ENCODE peak calls at places on chromosomes 12 and 14, in five cellular contexts. One of them, this sample, is unnamed.

GRCh38 chr12:64566882-64567517 is 43.3 kb upstream of the RASSF3 start:
- DNase-seq in OCI-LY7: no peak
- DNase-seq in fibroblast of lung: no peak
- DNase-seq in H1: peak; percentile 48
- DNase-seq in K562: no peak
- DNase-seq in this sample: no peak

GRCh38 chr12:28017873-28018255 is 45.3 kb upstream of the PTHLH start:
- DNase-seq in OCI-LY7: no peak
- DNase-seq in fibroblast of lung: no peak
- DNase-seq in H1: no peak
- DNase-seq in K562: no peak
- DNase-seq in this sample: no peak

GRCh38 chr12:111304642-111305071 is 64.2 kb downstream of the PHETA1 start:
- DNase-seq in OCI-LY7: peak; percentile 57
- DNase-seq in fibroblast of lung: no peak
- DNase-seq in H1: peak; percentile 92
- DNase-seq in K562: peak; percentile 79
- DNase-seq in this sample: no peak

GRCh38 chr14:57755018-57755521 is 110.8 kb downstream of the SLC35F4 start:
- DNase-seq in OCI-LY7: no peak
- DNase-seq in fibroblast of lung: no peak
- DNase-seq in H1: no peak
- DNase-seq in K562: no peak
- DNase-seq in this sample: no peak

GRCh38 chr12:95203477-95203843 is 13.8 kb downstream of the FGD6 start:
- DNase-seq in OCI-LY7: no peak
- DNase-seq in fibroblast of lung: no peak
- DNase-seq in H1: no peak
- DNase-seq in K562: no peak
- DNase-seq in this sample: no peak

GRCh38 chr12:59149995-59150642 is 229.8 kb upstream of the LRIG3 start:
- DNase-seq in OCI-LY7: peak; percentile 81
- DNase-seq in fibroblast of lung: peak; percentile 77
- DNase-seq in H1: no peak
- DNase-seq in K562: peak; percentile 16
- DNase-seq in this sample: peak; percentile 11

GRCh38 chr12:99277988-99278387 is 369.6 kb upstream of the GARIN6 start:
- DNase-seq in OCI-LY7: no peak
- DNase-seq in fibroblast of lung: no peak
- DNase-seq in H1: no peak
- DNase-seq in K562: no peak
- DNase-seq in this sample: no peak

GRCh38 chr12:115322275-115322674 is 638.3 kb upstream of the TBX3 start:
- DNase-seq in OCI-LY7: no peak
- DNase-seq in fibroblast of lung: peak; percentile 59
- DNase-seq in H1: no peak
- DNase-seq in K562: no peak
- DNase-seq in this sample: peak; percentile 81

GRCh38 chr12:65747338-65747737 is 76.9 kb upstream of the HMGA2 start:
- DNase-seq in OCI-LY7: no peak
- DNase-seq in fibroblast of lung: no peak
- DNase-seq in H1: no peak
- DNase-seq in K562: no peak
- DNase-seq in this sample: no peak

GRCh38 chr14:24264298-24264697 is 1.3 kb upstream of the TGM1 start:
- DNase-seq in OCI-LY7: peak; percentile 27
- DNase-seq in fibroblast of lung: peak; percentile 44
- DNase-seq in H1: no peak
- DNase-seq in K562: no peak
- DNase-seq in this sample: no peak

GRCh38 chr12:126509587-126509986 is 1444.4 kb downstream of the AACS start:
- DNase-seq in OCI-LY7: no peak
- DNase-seq in fibroblast of lung: no peak
- DNase-seq in H1: no peak
- DNase-seq in K562: no peak
- DNase-seq in this sample: no peak

GRCh38 chr12:129312048-129312447 is 458.8 kb downstream of the GLT1D1 start:
- DNase-seq in OCI-LY7: no peak
- DNase-seq in fibroblast of lung: peak; percentile 13
- DNase-seq in H1: no peak
- DNase-seq in K562: no peak
- DNase-seq in this sample: no peak

GRCh38 chr14:50944647-50945413 is 547 bp upstream of the PYGL start:
- DNase-seq in OCI-LY7: no peak
- DNase-seq in fibroblast of lung: peak; percentile 55
- DNase-seq in H1: no peak
- DNase-seq in K562: no peak
- DNase-seq in this sample: no peak

GRCh38 chr14:55519473-55520080 is 60.4 kb upstream of the KTN1 start:
- DNase-seq in OCI-LY7: no peak
- DNase-seq in fibroblast of lung: no peak
- DNase-seq in H1: no peak
- DNase-seq in K562: no peak
- DNase-seq in this sample: no peak

GRCh38 chr12:62915130-62915529 is 19.8 kb downstream of the PPM1H start:
- DNase-seq in OCI-LY7: no peak
- DNase-seq in fibroblast of lung: no peak
- DNase-seq in H1: no peak
- DNase-seq in K562: no peak
- DNase-seq in this sample: no peak

GRCh38 chr12:100953217-100953616 is 158.6 kb downstream of the ANO4 start:
- DNase-seq in OCI-LY7: no peak
- DNase-seq in fibroblast of lung: peak; percentile 80
- DNase-seq in H1: no peak
- DNase-seq in K562: no peak
- DNase-seq in this sample: no peak

GRCh38 chr12:111467092-111467861 is 61.6 kb downstream of the SH2B3 start:
- DNase-seq in OCI-LY7: no peak
- DNase-seq in fibroblast of lung: peak; percentile 65
- DNase-seq in H1: peak; percentile 30
- DNase-seq in K562: no peak
- DNase-seq in this sample: no peak

GRCh38 chr14:61530896-61531295 is 164.4 kb upstream of the HIF1A start:
- DNase-seq in OCI-LY7: no peak
- DNase-seq in fibroblast of lung: no peak
- DNase-seq in H1: no peak
- DNase-seq in K562: no peak
- DNase-seq in this sample: no peak

GRCh38 chr12:122023339-122024131 is 1.9 kb downstream of the BCL7A start:
- DNase-seq in OCI-LY7: peak; percentile 62
- DNase-seq in fibroblast of lung: peak; percentile 64
- DNase-seq in H1: peak; percentile 57
- DNase-seq in K562: peak; percentile 65
- DNase-seq in this sample: no peak

GRCh38 chr12:15984097-15984800 is 73.1 kb downstream of the DERA start:
- DNase-seq in OCI-LY7: peak; percentile 24
- DNase-seq in fibroblast of lung: peak; percentile 72
- DNase-seq in H1: no peak
- DNase-seq in K562: no peak
- DNase-seq in this sample: no peak

GRCh38 chr14:105067140-105067968 is 2.1 kb upstream of the GPR132 start:
- DNase-seq in OCI-LY7: no peak
- DNase-seq in fibroblast of lung: peak; percentile 46
- DNase-seq in H1: no peak
- DNase-seq in K562: no peak
- DNase-seq in this sample: no peak

GRCh38 chr14:23650506-23650905 is 14.3 kb downstream of the DHRS2 start:
- DNase-seq in OCI-LY7: no peak
- DNase-seq in fibroblast of lung: no peak
- DNase-seq in H1: no peak
- DNase-seq in K562: no peak
- DNase-seq in this sample: no peak

GRCh38 chr12:19546611-19547162 is 107.4 kb downstream of the AEBP2 start:
- DNase-seq in OCI-LY7: no peak
- DNase-seq in fibroblast of lung: peak; percentile 47
- DNase-seq in H1: no peak
- DNase-seq in K562: no peak
- DNase-seq in this sample: peak; percentile 25

GRCh38 chr12:76614364-76614763 is 54.8 kb upstream of the OSBPL8 start:
- DNase-seq in OCI-LY7: no peak
- DNase-seq in fibroblast of lung: no peak
- DNase-seq in H1: no peak
- DNase-seq in K562: no peak
- DNase-seq in this sample: no peak

GRCh38 chr12:109836916-109837315 is 3.7 kb upstream of the TRPV4 start:
- DNase-seq in OCI-LY7: no peak
- DNase-seq in fibroblast of lung: peak; percentile 53
- DNase-seq in H1: no peak
- DNase-seq in K562: no peak
- DNase-seq in this sample: no peak

GRCh38 chr12:70971395-70971794 is 50.9 kb upstream of the PTPRR start:
- DNase-seq in OCI-LY7: no peak
- DNase-seq in fibroblast of lung: peak; percentile 77
- DNase-seq in H1: no peak
- DNase-seq in K562: no peak
- DNase-seq in this sample: no peak

GRCh38 chr14:104879201-104879982 is 14.3 kb downstream of the CEP170B start:
- DNase-seq in OCI-LY7: no peak
- DNase-seq in fibroblast of lung: no peak
- DNase-seq in H1: peak; percentile 39
- DNase-seq in K562: no peak
- DNase-seq in this sample: no peak

GRCh38 chr12:49230176-49230575 is 34.7 kb upstream of the TUBA1C start:
- DNase-seq in OCI-LY7: no peak
- DNase-seq in fibroblast of lung: no peak
- DNase-seq in H1: no peak
- DNase-seq in K562: no peak
- DNase-seq in this sample: no peak

GRCh38 chr14:87233266-87233665 is 759.7 kb downstream of the GALC start:
- DNase-seq in OCI-LY7: peak; percentile 64
- DNase-seq in fibroblast of lung: no peak
- DNase-seq in H1: no peak
- DNase-seq in K562: no peak
- DNase-seq in this sample: peak; percentile 13

GRCh38 chr12:116183741-116184141 is 93.8 kb downstream of the MED13L start:
- DNase-seq in OCI-LY7: no peak
- DNase-seq in fibroblast of lung: peak; percentile 60
- DNase-seq in H1: no peak
- DNase-seq in K562: no peak
- DNase-seq in this sample: no peak

GRCh38 chr12:105846331-105846730 is 292.4 kb downstream of the NUAK1 start:
- DNase-seq in OCI-LY7: no peak
- DNase-seq in fibroblast of lung: no peak
- DNase-seq in H1: no peak
- DNase-seq in K562: no peak
- DNase-seq in this sample: no peak

GRCh38 chr12:29728033-29728432 is 55.7 kb downstream of the TMTC1 start:
- DNase-seq in OCI-LY7: no peak
- DNase-seq in fibroblast of lung: no peak
- DNase-seq in H1: no peak
- DNase-seq in K562: no peak
- DNase-seq in this sample: no peak
- H2AFZ ChIP-seq in OCI-LY7: no peak overlapping the region
- H2AFZ ChIP-seq in fibroblast of lung: no peak overlapping the region
- H2AFZ ChIP-seq in H1: no peak overlapping the region
- H2AFZ ChIP-seq in K562: no peak overlapping the region
- H2AFZ ChIP-seq in this sample: no peak overlapping the region

GRCh38 chr12:41653386-41654110 is 465.4 kb downstream of the PDZRN4 start:
- DNase-seq in OCI-LY7: no peak
- DNase-seq in fibroblast of lung: no peak
- DNase-seq in H1: no peak
- DNase-seq in K562: no peak
- DNase-seq in this sample: no peak
- H2AFZ ChIP-seq in OCI-LY7: peak overlapping the region; percentile 57
- H2AFZ ChIP-seq in fibroblast of lung: no peak overlapping the region
- H2AFZ ChIP-seq in H1: no peak overlapping the region
- H2AFZ ChIP-seq in K562: no peak overlapping the region
- H2AFZ ChIP-seq in this sample: no peak overlapping the region

GRCh38 chr12:91871751-91872150 is 273.9 kb downstream of the BTG1 start:
- DNase-seq in OCI-LY7: no peak
- DNase-seq in fibroblast of lung: no peak
- DNase-seq in H1: no peak
- DNase-seq in K562: no peak
- DNase-seq in this sample: no peak

GRCh38 chr12:91877022-91877421 is 268.6 kb downstream of the BTG1 start:
- DNase-seq in OCI-LY7: peak; percentile 20
- DNase-seq in fibroblast of lung: peak; percentile 16
- DNase-seq in H1: no peak
- DNase-seq in K562: no peak
- DNase-seq in this sample: no peak

GRCh38 chr12:91882910-91883309 is 262.7 kb downstream of the BTG1 start:
- DNase-seq in OCI-LY7: no peak
- DNase-seq in fibroblast of lung: no peak
- DNase-seq in H1: no peak
- DNase-seq in K562: no peak
- DNase-seq in this sample: no peak

GRCh38 chr12:91874086-91874865 is 271.4 kb downstream of the BTG1 start:
- DNase-seq in OCI-LY7: no peak
- DNase-seq in fibroblast of lung: no peak
- DNase-seq in H1: no peak
- DNase-seq in K562: no peak
- DNase-seq in this sample: no peak

DNA sequence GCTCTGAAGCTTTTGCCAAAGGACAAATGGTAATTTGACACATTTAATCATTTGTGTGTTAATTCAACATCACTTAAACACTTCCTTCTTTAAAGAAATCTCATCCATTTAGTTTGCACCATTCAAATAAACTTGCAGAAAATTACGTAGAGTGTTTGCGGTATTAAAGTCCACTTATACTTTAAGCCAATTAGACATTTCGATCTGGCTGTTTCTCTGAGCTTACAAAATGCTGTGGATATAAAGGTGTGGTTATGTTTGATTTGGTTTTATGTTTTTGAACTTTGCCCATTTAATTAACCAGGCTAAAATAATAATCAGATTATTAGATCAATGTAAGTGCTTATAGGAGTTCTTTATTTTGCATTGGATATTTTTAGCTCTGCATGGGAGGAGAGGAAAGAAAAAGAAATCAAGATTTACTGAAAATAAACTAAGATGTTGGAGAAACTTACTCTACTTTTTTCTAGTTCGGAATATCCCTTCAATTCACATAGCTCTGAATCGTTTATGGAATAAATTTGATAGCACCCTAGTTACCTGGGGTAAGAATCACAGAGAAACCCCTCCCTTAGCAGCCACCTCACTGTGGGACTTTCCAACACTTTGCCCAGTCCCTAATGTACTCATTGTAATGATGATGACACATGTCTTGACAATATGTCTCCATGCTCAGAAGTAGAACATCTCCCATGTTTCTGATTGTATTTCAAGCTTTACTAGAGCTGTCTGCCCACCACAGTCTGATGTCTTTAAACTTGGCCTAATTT is 268.0 kb downstream of the BTG1 start:
- DNase-seq in OCI-LY7: no peak
- DNase-seq in fibroblast of lung: no peak
- DNase-seq in H1: no peak
- DNase-seq in K562: no peak
- DNase-seq in this sample: no peak
- H2AFZ ChIP-seq in OCI-LY7: no peak overlapping the region
- H2AFZ ChIP-seq in fibroblast of lung: no peak overlapping the region
- H2AFZ ChIP-seq in H1: no peak overlapping the region
- H2AFZ ChIP-seq in K562: no peak overlapping the region
- H2AFZ ChIP-seq in this sample: no peak overlapping the region

GRCh38 chr12:31222620-31223222 is 103.2 kb downstream of the SINHCAF start:
- DNase-seq in OCI-LY7: peak; percentile 40
- DNase-seq in fibroblast of lung: no peak
- DNase-seq in H1: no peak
- DNase-seq in K562: no peak
- DNase-seq in this sample: no peak
- H2AFZ ChIP-seq in OCI-LY7: no peak overlapping the region
- H2AFZ ChIP-seq in fibroblast of lung: no peak overlapping the region
- H2AFZ ChIP-seq in H1: no peak overlapping the region
- H2AFZ ChIP-seq in K562: no peak overlapping the region
- H2AFZ ChIP-seq in this sample: no peak overlapping the region